ENCODE peak calls at places on chromosomes 16 and 17, in six cellular contexts. One of them, this sample, is unnamed.

GRCh38 chr17:17978481-17979424 is 6.1 kb downstream of the DRC3 start:
- DNase-seq in tibial nerve: no peak
- DNase-seq in fibroblast of lung: no peak
- DNase-seq in body of pancreas: no peak
- DNase-seq in ascending aorta: no peak
- DNase-seq in tibial artery: no peak
- DNase-seq in this sample: no peak

GRCh38 chr16:31134625-31135534 is 647 bp downstream of the PRSS8 start:
- DNase-seq in tibial artery: peak; percentile 50
- DNase-seq in tibial nerve: no peak
- DNase-seq in body of pancreas: peak; percentile 84
- DNase-seq in ascending aorta: no peak
- DNase-seq in fibroblast of lung: peak; percentile 8
- DNase-seq in this sample: no peak

GRCh38 chr16:16907089-16907488 is 528.1 kb downstream of the NPIPA7 start:
- DNase-seq in tibial artery: no peak
- DNase-seq in fibroblast of lung: no peak
- DNase-seq in ascending aorta: no peak
- DNase-seq in tibial nerve: no peak
- DNase-seq in body of pancreas: no peak
- DNase-seq in this sample: peak; percentile 10

GRCh38 chr16:12503201-12503600 is 300.5 kb downstream of the CPPED1 start:
- DNase-seq in tibial artery: no peak
- DNase-seq in fibroblast of lung: no peak
- DNase-seq in ascending aorta: no peak
- DNase-seq in tibial nerve: no peak
- DNase-seq in body of pancreas: no peak
- DNase-seq in this sample: no peak

GRCh38 chr17:82257473-82257872 is 16.0 kb downstream of the CSNK1D start:
- DNase-seq in tibial nerve: no peak
- DNase-seq in body of pancreas: no peak
- DNase-seq in tibial artery: no peak
- DNase-seq in ascending aorta: no peak
- DNase-seq in fibroblast of lung: no peak
- DNase-seq in this sample: no peak

GRCh38 chr17:58913971-58914769 is 158.5 kb downstream of the PPM1E start:
- DNase-seq in body of pancreas: no peak
- DNase-seq in ascending aorta: no peak
- DNase-seq in tibial artery: no peak
- DNase-seq in fibroblast of lung: peak; percentile 92
- DNase-seq in tibial nerve: no peak
- DNase-seq in this sample: no peak

GRCh38 chr17:32671891-32672290 is 185.1 kb downstream of the CDK5R1 start:
- DNase-seq in ascending aorta: peak; percentile 69
- DNase-seq in body of pancreas: peak; percentile 17
- DNase-seq in tibial nerve: peak; percentile 38
- DNase-seq in tibial artery: peak; percentile 88
- DNase-seq in fibroblast of lung: peak; percentile 11
- DNase-seq in this sample: no peak

GRCh38 chr16:72415379-72415778 is 243.4 kb upstream of the PMFBP1 start:
- DNase-seq in ascending aorta: no peak
- DNase-seq in fibroblast of lung: no peak
- DNase-seq in tibial artery: no peak
- DNase-seq in tibial nerve: no peak
- DNase-seq in body of pancreas: no peak
- DNase-seq in this sample: no peak

GRCh38 chr16:46906360-46907060 is 22.3 kb downstream of the GPT2 start:
- DNase-seq in fibroblast of lung: no peak
- DNase-seq in tibial nerve: no peak
- DNase-seq in tibial artery: no peak
- DNase-seq in ascending aorta: no peak
- DNase-seq in body of pancreas: no peak
- DNase-seq in this sample: no peak

GRCh38 chr16:52123842-52124241 is 423.1 kb downstream of the TOX3 start:
- DNase-seq in tibial nerve: no peak
- DNase-seq in ascending aorta: no peak
- DNase-seq in tibial artery: no peak
- DNase-seq in body of pancreas: no peak
- DNase-seq in fibroblast of lung: no peak
- DNase-seq in this sample: no peak

GRCh38 chr17:74603746-74604145 is 11.7 kb upstream of the CD300LD start:
- DNase-seq in ascending aorta: no peak
- DNase-seq in tibial nerve: no peak
- DNase-seq in tibial artery: no peak
- DNase-seq in body of pancreas: no peak
- DNase-seq in fibroblast of lung: no peak
- DNase-seq in this sample: no peak

GRCh38 chr16:87201052-87201451 is 116.1 kb downstream of the C16orf95 start:
- DNase-seq in body of pancreas: peak; percentile 37
- DNase-seq in tibial artery: peak; percentile 95
- DNase-seq in ascending aorta: peak; percentile 96
- DNase-seq in fibroblast of lung: peak; percentile 99
- DNase-seq in tibial nerve: peak; percentile 57
- DNase-seq in this sample: no peak

GRCh38 chr17:78132086-78132676 is 1.6 kb downstream of the TMC8 start:
- DNase-seq in fibroblast of lung: no peak
- DNase-seq in tibial artery: peak; percentile 65
- DNase-seq in body of pancreas: peak; percentile 51
- DNase-seq in ascending aorta: no peak
- DNase-seq in tibial nerve: no peak
- DNase-seq in this sample: no peak

GRCh38 chr17:78450696-78451344 is 72.4 kb downstream of the PGS1 start:
- DNase-seq in tibial artery: no peak
- DNase-seq in tibial nerve: no peak
- DNase-seq in ascending aorta: no peak
- DNase-seq in body of pancreas: no peak
- DNase-seq in fibroblast of lung: no peak
- DNase-seq in this sample: no peak

GRCh38 chr17:5841862-5842261 is 228.3 kb upstream of the WSCD1 start:
- DNase-seq in tibial nerve: no peak
- DNase-seq in fibroblast of lung: no peak
- DNase-seq in ascending aorta: no peak
- DNase-seq in tibial artery: no peak
- DNase-seq in body of pancreas: no peak
- DNase-seq in this sample: peak; percentile 77

GRCh38 chr17:66970140-66970539 is 5.6 kb downstream of the CACNG4 start:
- DNase-seq in body of pancreas: no peak
- DNase-seq in tibial artery: no peak
- DNase-seq in ascending aorta: no peak
- DNase-seq in tibial nerve: no peak
- DNase-seq in fibroblast of lung: no peak
- DNase-seq in this sample: no peak

GRCh38 chr17:8488931-8489330 is 53.2 kb downstream of the NDEL1 start:
- DNase-seq in body of pancreas: no peak
- DNase-seq in fibroblast of lung: peak; percentile 93
- DNase-seq in tibial nerve: no peak
- DNase-seq in tibial artery: peak; percentile 81
- DNase-seq in ascending aorta: peak; percentile 89
- DNase-seq in this sample: no peak

GRCh38 chr17:273994-274832 is 78.4 kb downstream of the RPH3AL start:
- DNase-seq in tibial artery: peak; percentile 47
- DNase-seq in fibroblast of lung: no peak
- DNase-seq in tibial nerve: no peak
- DNase-seq in ascending aorta: peak; percentile 42
- DNase-seq in body of pancreas: peak; percentile 12
- DNase-seq in this sample: no peak

DNA sequence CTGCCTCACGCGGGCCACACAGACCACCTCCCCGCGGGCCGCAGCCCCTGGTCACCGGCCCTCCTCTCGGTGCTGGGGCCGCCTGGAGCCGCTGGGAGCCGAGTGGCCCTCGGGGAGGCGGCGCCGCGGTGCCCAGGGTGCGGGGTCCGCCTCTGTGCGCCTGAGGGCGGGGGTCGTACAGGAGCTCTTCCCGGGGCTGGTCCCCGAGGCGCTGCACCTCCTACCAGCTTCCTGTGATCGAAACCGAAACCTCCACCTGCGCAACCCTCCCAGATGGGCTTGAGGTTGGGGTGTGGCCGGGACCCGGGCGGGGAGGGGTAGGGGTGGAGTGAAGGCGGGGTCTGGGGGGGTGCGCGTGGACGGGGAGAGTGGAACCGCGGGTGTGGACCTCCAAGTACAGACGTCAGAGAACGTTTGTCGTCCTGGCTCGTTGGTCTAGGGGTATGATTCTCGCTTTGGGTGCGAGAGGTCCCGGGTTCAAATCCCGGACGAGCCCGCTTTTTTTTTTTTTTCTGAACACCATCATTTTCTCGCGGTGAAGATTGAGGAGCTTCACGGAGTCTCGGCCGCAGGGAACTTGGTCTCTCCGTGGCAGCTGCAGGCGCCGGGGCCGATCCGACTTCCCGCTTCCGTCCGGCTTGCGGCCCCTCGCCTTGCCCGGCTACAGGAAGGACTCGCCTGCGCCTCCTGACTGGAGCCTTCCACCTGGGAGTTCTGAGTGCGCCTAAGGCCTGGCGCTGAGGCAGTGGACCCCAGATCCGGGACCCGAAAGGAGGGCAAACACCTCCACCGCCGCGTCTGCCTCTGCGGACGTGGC is 23.9 kb downstream of the ZNF213 start:
- DNase-seq in tibial artery: peak; percentile 94
- DNase-seq in ascending aorta: peak; percentile 92
- DNase-seq in fibroblast of lung: peak; percentile 84
- DNase-seq in body of pancreas: peak; percentile 93
- DNase-seq in tibial nerve: peak; percentile 86
- DNase-seq in this sample: peak; percentile 97
- TF ChIP-seq CTCF in tibial artery: no peak
- TF ChIP-seq CTCF in ascending aorta: peak; percentile 9
- TF ChIP-seq CTCF in fibroblast of lung: peak; percentile 6
- TF ChIP-seq CTCF in body of pancreas: no peak
- TF ChIP-seq CTCF in tibial nerve: no peak
- TF ChIP-seq CTCF in this sample: no peak

GRCh38 chr16:66928702-66929388 is 3.5 kb upstream of the RRAD start:
- DNase-seq in tibial nerve: no peak
- DNase-seq in fibroblast of lung: peak; percentile 38
- DNase-seq in ascending aorta: no peak
- DNase-seq in body of pancreas: no peak
- DNase-seq in tibial artery: no peak
- DNase-seq in this sample: no peak
- H3K4me1 ChIP-seq in tibial nerve: peaks cover 31% of the 10 kb centered on the region
- H3K4me1 ChIP-seq in fibroblast of lung: peaks cover 33% of the 10 kb centered on the region
- H3K4me1 ChIP-seq in ascending aorta: peaks cover 29% of the 10 kb centered on the region
- H3K4me1 ChIP-seq in body of pancreas: peaks cover 35% of the 10 kb centered on the region
- H3K4me1 ChIP-seq in tibial artery: peaks cover 41% of the 10 kb centered on the region
- H3K4me1 ChIP-seq in this sample: peaks cover 38% of the 10 kb centered on the region

GRCh38 chr16:75048546-75048945 is 49.7 kb downstream of the ZNRF1 start:
- DNase-seq in fibroblast of lung: no peak
- DNase-seq in ascending aorta: no peak
- DNase-seq in tibial artery: no peak
- DNase-seq in tibial nerve: no peak
- DNase-seq in body of pancreas: no peak
- DNase-seq in this sample: no peak
- H3K27ac ChIP-seq in fibroblast of lung: no peak overlapping the region
- H3K27ac ChIP-seq in ascending aorta: no peak overlapping the region
- H3K27ac ChIP-seq in tibial artery: no peak overlapping the region
- H3K27ac ChIP-seq in tibial nerve: no peak overlapping the region
- H3K27ac ChIP-seq in body of pancreas: no peak overlapping the region
- H3K27ac ChIP-seq in this sample: peak overlapping the region; percentile 15

GRCh38 chr17:49515196-49515770 is 20.2 kb downstream of the NGFR start:
- DNase-seq in fibroblast of lung: peak; percentile 99
- DNase-seq in body of pancreas: peak; percentile 93
- DNase-seq in tibial nerve: peak; percentile 88
- DNase-seq in ascending aorta: peak; percentile 94
- DNase-seq in tibial artery: peak; percentile 98
- DNase-seq in this sample: no peak
- TF ChIP-seq CTCF in fibroblast of lung: peak; percentile 50
- TF ChIP-seq CTCF in body of pancreas: no peak
- TF ChIP-seq CTCF in tibial nerve: peak; percentile 32
- TF ChIP-seq CTCF in ascending aorta: peak; percentile 42
- TF ChIP-seq CTCF in tibial artery: peak; percentile 61
- TF ChIP-seq CTCF in this sample: peak; percentile 25

DNA sequence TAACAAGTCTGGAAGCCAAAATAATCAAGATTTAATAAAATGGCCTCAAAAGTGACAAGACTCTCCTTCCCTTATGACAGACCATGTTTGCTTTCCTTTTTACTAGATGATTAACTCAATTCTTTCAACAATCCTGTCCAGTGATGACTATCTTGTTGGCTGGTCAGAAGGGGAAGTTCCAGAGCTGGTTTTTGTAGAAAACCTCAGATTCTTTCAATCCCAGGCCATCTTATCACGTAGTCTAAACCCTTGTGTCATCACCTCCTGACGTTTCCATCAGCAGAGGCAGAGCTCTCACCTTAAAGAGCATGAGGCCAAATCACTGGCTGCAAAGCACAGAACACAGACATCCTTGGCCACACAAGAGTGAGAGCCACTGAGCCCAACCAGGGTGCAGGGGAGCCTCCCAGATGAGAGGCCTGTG is 125.3 kb downstream of the ANKRD11 start:
- DNase-seq in body of pancreas: no peak
- DNase-seq in ascending aorta: no peak
- DNase-seq in tibial nerve: no peak
- DNase-seq in tibial artery: no peak
- DNase-seq in fibroblast of lung: no peak
- DNase-seq in this sample: no peak
- H3K4me1 ChIP-seq in body of pancreas: peaks cover 73% of the 10 kb centered on the region
- H3K4me1 ChIP-seq in ascending aorta: peaks cover 11% of the 10 kb centered on the region
- H3K4me1 ChIP-seq in tibial nerve: peaks cover 31% of the 10 kb centered on the region
- H3K4me1 ChIP-seq in tibial artery: peaks cover 18% of the 10 kb centered on the region
- H3K4me1 ChIP-seq in fibroblast of lung: peaks cover 15% of the 10 kb centered on the region
- H3K4me1 ChIP-seq in this sample: peaks cover 87% of the 10 kb centered on the region

DNA sequence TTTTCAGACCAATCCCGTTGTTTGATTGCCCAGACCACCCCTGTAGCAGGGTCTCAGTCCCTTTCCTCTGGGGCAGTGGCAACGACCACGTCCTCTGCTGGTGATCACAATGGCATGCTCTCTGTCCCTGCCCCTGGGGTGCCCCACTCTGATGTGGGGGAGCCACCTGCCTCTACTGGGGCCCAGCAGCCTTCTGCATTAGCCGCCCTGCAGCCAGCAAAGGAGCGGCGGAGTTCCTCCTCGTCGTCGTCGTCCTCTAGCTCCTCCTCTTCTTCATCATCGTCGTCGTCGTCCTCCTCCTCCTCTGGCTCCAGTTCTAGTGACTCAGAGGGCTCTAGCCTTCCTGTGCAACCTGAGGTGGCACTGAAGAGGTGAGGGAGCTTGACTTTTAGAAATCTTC is 9.2 kb downstream of the ELOB start:
- DNase-seq in tibial nerve: no peak
- DNase-seq in ascending aorta: no peak
- DNase-seq in tibial artery: no peak
- DNase-seq in fibroblast of lung: no peak
- DNase-seq in body of pancreas: no peak
- DNase-seq in this sample: no peak
- H3K27ac ChIP-seq in tibial nerve: peak overlapping the region; percentile 73
- H3K27ac ChIP-seq in ascending aorta: no peak overlapping the region
- H3K27ac ChIP-seq in tibial artery: no peak overlapping the region
- H3K27ac ChIP-seq in fibroblast of lung: no peak overlapping the region
- H3K27ac ChIP-seq in body of pancreas: no peak overlapping the region
- H3K27ac ChIP-seq in this sample: peak overlapping the region; percentile 1

This sample was measured in esophagus muscularis mucosa.